ENCODE peak calls at places on chromosomes 4 and X, in four cellular contexts. One of them, this sample, is unnamed.

GRCh38 chrX:152958047-152958446 is 35.9 kb downstream of the PNMA5 start:
- DNase-seq in AG20443: no peak
- DNase-seq in occipital lobe: no peak
- DNase-seq in SK-MEL-5: peak
- DNase-seq in this sample: no peak

GRCh38 chrX:130108647-130109428 is 1.5 kb downstream of the ELF4 start:
- DNase-seq in AG20443: peak
- DNase-seq in occipital lobe: no peak
- DNase-seq in SK-MEL-5: peak
- DNase-seq in this sample: no peak

GRCh38 chr4:133720001-133720400 is 481.6 kb downstream of the PABPC4L start:
- DNase-seq in AG20443: no peak
- DNase-seq in occipital lobe: no peak
- DNase-seq in SK-MEL-5: peak
- DNase-seq in this sample: peak

GRCh38 chr4:54093609-54094240 is 6.2 kb upstream of the GSX2 start:
- DNase-seq in AG20443: no peak
- DNase-seq in occipital lobe: no peak
- DNase-seq in SK-MEL-5: no peak
- DNase-seq in this sample: no peak

GRCh38 chr4:71229477-71230257 is 109.2 kb upstream of the SLC4A4 start:
- DNase-seq in AG20443: peak
- DNase-seq in occipital lobe: peak
- DNase-seq in SK-MEL-5: peak
- DNase-seq in this sample: peak

GRCh38 chr4:122798101-122798500 is 28.5 kb upstream of the FGF2 start:
- DNase-seq in AG20443: peak
- DNase-seq in occipital lobe: no peak
- DNase-seq in SK-MEL-5: peak
- DNase-seq in this sample: peak

GRCh38 chr4:121698119-121698732 is 1.4 kb upstream of the ANXA5 start:
- DNase-seq in AG20443: no peak
- DNase-seq in occipital lobe: peak
- DNase-seq in SK-MEL-5: peak
- DNase-seq in this sample: peak

GRCh38 chr4:54085284-54085683 is 14.7 kb upstream of the GSX2 start:
- DNase-seq in AG20443: peak
- DNase-seq in occipital lobe: peak
- DNase-seq in SK-MEL-5: peak
- DNase-seq in this sample: peak

GRCh38 chrX:97006167-97006566 is 122.5 kb downstream of the RPA4 start:
- DNase-seq in AG20443: no peak
- DNase-seq in occipital lobe: no peak
- DNase-seq in SK-MEL-5: no peak
- DNase-seq in this sample: no peak

GRCh38 chr4:151530783-151531182 is 121.8 kb downstream of the FHIP1A start:
- DNase-seq in AG20443: no peak
- DNase-seq in occipital lobe: no peak
- DNase-seq in SK-MEL-5: peak
- DNase-seq in this sample: no peak

This sample was measured in COLO829.